ENCODE peak calls at places on chromosome 13, in eight cellular contexts. T is fibroblast of the conjunctiva; L is keratinocyte; I is NCI-H510A; A is neural progenitor cell; C is left colon; S is activated naive CD4-positive, alpha-beta T cell treated with anti-CD3 and anti-CD28 coated beads for 36 hours; Y is H1. K is an unnamed sample.
A peak's percentile ranks its signal among the peaks of the same experiment; 100 is the strongest.

GRCh38 chr13:113967729-113968462 is 6.0 kb downstream of the C13orf46 start:
- DNase-seq in S (no peak), L (no peak), Y (no peak), C (no peak), I (no peak), A (no peak), T (no peak), K (no peak)

GRCh38 chr13:29204651-29205050 is 384.5 kb downstream of the MTUS2 start:
- DNase-seq in T (no peak), A (no peak), S (no peak), Y (no peak), I (no peak), L (no peak), C (no peak), K (no peak)

GRCh38 chr13:57629821-57630235 is 1.7 kb upstream of the PCDH17 start:
- DNase-seq in Y (peak; percentile 93), C (peak; percentile 28), A (peak; percentile 98), L (no peak), I (peak; percentile 72), S (peak; percentile 39), T (peak; percentile 38), K (no peak)

GRCh38 chr13:31007392-31007791 is 74.9 kb downstream of the TEX26 start:
- DNase-seq in C (no peak), Y (no peak), I (no peak), S (no peak), L (no peak), A (no peak), T (no peak), K (no peak)

GRCh38 chr13:32426981-32427851 is 714 bp downstream of the N4BP2L1 start:
- DNase-seq in T (no peak), S (peak; percentile 63), A (peak; percentile 74), C (peak; percentile 66), Y (no peak), L (no peak), I (no peak), K (peak; percentile 27)

GRCh38 chr13:27826379-27827353 is 34.4 kb downstream of the GSX1 start:
- DNase-seq in S (peak; percentile 77), A (peak; percentile 92), I (peak; percentile 32), T (peak; percentile 67), L (peak; percentile 48), C (peak; percentile 84), Y (peak; percentile 78), K (peak; percentile 59)

GRCh38 chr13:100584901-100585300 is 3.7 kb downstream of the GGACT start:
- DNase-seq in S (peak; percentile 47), C (no peak), L (no peak), T (no peak), A (no peak), I (no peak), Y (no peak), K (no peak)

GRCh38 chr13:113638173-113638746 is 19.7 kb downstream of the ATP4B start:
- DNase-seq in T (no peak), L (no peak), S (no peak), C (peak; percentile 1), Y (no peak), A (no peak), I (no peak), K (no peak)

GRCh38 chr13:52751196-52751595 is 11.6 kb upstream of the CNMD start:
- DNase-seq in L (peak; percentile 25), T (no peak), S (no peak), A (no peak), C (no peak), Y (peak; percentile 39), I (no peak), K (no peak)

GRCh38 chr13:79079351-79079839 is 326.7 kb downstream of the RBM26 start:
- DNase-seq in T (no peak), Y (no peak), I (no peak), A (no peak), S (no peak), L (peak; percentile 50), C (peak; percentile 2), K (no peak)

GRCh38 chr13:44259045-44260042 is 114.3 kb upstream of the SERP2 start:
- DNase-seq in I (no peak), L (no peak), S (peak; percentile 94), A (no peak), Y (no peak), T (no peak), C (peak; percentile 57), K (no peak)

GRCh38 chr13:31794452-31794851 is 55.1 kb downstream of the RXFP2 start:
- DNase-seq in I (no peak), S (no peak), T (no peak), A (no peak), L (no peak), C (no peak), Y (no peak), K (no peak)